ENCODE peak calls at places on chromosomes 1 and 21, in seven cellular contexts. O is NCI-H446 treated with DMSO at 0.1 percent for 48 hours; F is DND-41; S is occipital lobe; W is stimulated activated effector memory CD8-positive, alpha-beta T cell treated with anti-CD3 and anti-CD28 coated beads, Interleukin-12 subunit alpha, Interleukin-12 subunit beta, amount 100 ng/mL, for 72 hours; H is NCI-H1092; A is naive thymus-derived CD8-positive, alpha-beta T cell. I is an unnamed sample.

GRCh38 chr1:111219466-111220286 is 7.8 kb upstream of the CHI3L2 start:
- DNase-seq in O (no peak), F (peak; percentile 53), S (peak; percentile 5), W (peak; percentile 62), H (no peak), A (no peak), I (no peak)

GRCh38 chr1:29120955-29121485 is 2.7 kb downstream of the TMEM200B start:
- DNase-seq in O (no peak), F (no peak), S (no peak), W (peak; percentile 80), H (no peak), A (peak; percentile 69), I (peak; percentile 82)

GRCh38 chr1:90371106-90371813 is 345.8 kb downstream of the BARHL2 start:
- DNase-seq in O (no peak), F (peak; percentile 49), S (no peak), W (no peak), H (no peak), A (no peak), I (no peak)

GRCh38 chr1:2003564-2004131 is at the start of gene CFAP74:
- DNase-seq in O (no peak), F (no peak), S (peak; percentile 45), W (no peak), H (no peak), A (no peak), I (no peak)

GRCh38 chr21:29080454-29080930 is 7.0 kb upstream of the CCT8 start:
- DNase-seq in O (no peak), F (no peak), S (no peak), W (no peak), H (no peak), A (peak; percentile 31), I (no peak)

GRCh38 chr1:205452364-205452763 is 3.5 kb downstream of the BLACAT1 start:
- DNase-seq in O (no peak), F (no peak), S (no peak), W (no peak), H (no peak), A (no peak), I (no peak)

GRCh38 chr1:228668553-228669400 is 66.5 kb upstream of the RHOU start:
- DNase-seq in O (no peak), F (no peak), S (no peak), W (no peak), H (peak; percentile 13), A (no peak), I (no peak)

GRCh38 chr1:163035791-163036249 is 33.3 kb upstream of the RGS4 start:
- DNase-seq in O (no peak), F (no peak), S (no peak), W (no peak), H (peak; percentile 16), A (no peak), I (no peak)

GRCh38 chr1:51768971-51769601 is 109.4 kb downstream of the NRDC start:
- DNase-seq in O (peak; percentile 40), F (peak; percentile 33), S (peak; percentile 8), W (no peak), H (no peak), A (peak; percentile 47), I (peak; percentile 31)

GRCh38 chr1:84069236-84069845 is 70.4 kb upstream of the TTLL7 start:
- DNase-seq in O (no peak), F (no peak), S (no peak), W (no peak), H (no peak), A (no peak), I (no peak)

GRCh38 chr1:208437416-208437815 is 193.2 kb upstream of the PLXNA2 start:
- DNase-seq in O (no peak), F (no peak), S (no peak), W (no peak), H (no peak), A (no peak), I (no peak)

GRCh38 chr1:2000432-2000831 is 3.2 kb downstream of the CFAP74 start:
- DNase-seq in O (no peak), F (no peak), S (no peak), W (no peak), H (no peak), A (no peak), I (no peak)

GRCh38 chr1:158124034-158124433 is 56.7 kb upstream of the CD1D start:
- DNase-seq in O (no peak), F (no peak), S (no peak), W (no peak), H (no peak), A (no peak), I (no peak)

GRCh38 chr1:228198977-228199590 is 8.8 kb upstream of the OBSCN start:
- DNase-seq in O (no peak), F (no peak), S (no peak), W (no peak), H (no peak), A (no peak), I (no peak)

GRCh38 chr1:32954183-32954582 is 10.4 kb downstream of the RNF19B start:
- DNase-seq in O (no peak), F (no peak), S (no peak), W (no peak), H (no peak), A (no peak), I (no peak)

GRCh38 chr1:184851822-184852746 is 97.4 kb upstream of the EDEM3 start:
- DNase-seq in O (no peak), F (no peak), S (no peak), W (no peak), H (no peak), A (no peak), I (no peak)

GRCh38 chr1:39387452-39387851 is 104.0 kb upstream of the BMP8A start:
- DNase-seq in O (no peak), F (no peak), S (no peak), W (no peak), H (no peak), A (no peak), I (no peak)

GRCh38 chr1:169782596-169782995 is 12.1 kb downstream of the METTL18 start:
- DNase-seq in O (no peak), F (no peak), S (no peak), W (no peak), H (no peak), A (no peak), I (no peak)

GRCh38 chr1:230863449-230863848 is 4.9 kb downstream of the C1orf198 start:
- DNase-seq in O (no peak), F (no peak), S (no peak), W (no peak), H (no peak), A (no peak), I (no peak)

GRCh38 chr1:31708324-31708723 is 4.5 kb upstream of the COL16A1 start:
- DNase-seq in O (no peak), F (no peak), S (no peak), W (no peak), H (no peak), A (no peak), I (no peak)

GRCh38 chr21:14321042-14321441 is 61.9 kb downstream of the HSPA13 start:
- DNase-seq in O (no peak), F (no peak), S (no peak), W (no peak), H (no peak), A (no peak), I (no peak)

GRCh38 chr1:19435851-19436465 is 49.4 kb downstream of the CAPZB start:
- DNase-seq in O (no peak), F (no peak), S (no peak), W (no peak), H (no peak), A (no peak), I (no peak)

GRCh38 chr1:93988634-93989350 is 79.6 kb upstream of the GCLM start:
- DNase-seq in O (no peak), F (no peak), S (no peak), W (no peak), H (no peak), A (no peak), I (no peak)

GRCh38 chr1:160210563-160210962 is 5.4 kb downstream of the PEA15 start:
- DNase-seq in O (no peak), F (no peak), S (no peak), W (no peak), H (no peak), A (no peak), I (no peak)

GRCh38 chr1:204408074-204408507 is 3.5 kb downstream of the PPP1R15B start:
- DNase-seq in O (peak; percentile 18), F (peak; percentile 62), S (no peak), W (no peak), H (no peak), A (peak; percentile 37), I (no peak)

GRCh38 chr1:89761901-89762300 is 58.9 kb upstream of the LRRC8D start:
- DNase-seq in O (no peak), F (no peak), S (no peak), W (no peak), H (no peak), A (no peak), I (no peak)

GRCh38 chr1:3618904-3619671 is 5.7 kb upstream of the TPRG1L start:
- DNase-seq in O (peak; percentile 36), F (peak; percentile 73), S (peak; percentile 49), W (peak; percentile 87), H (peak; percentile 33), A (peak; percentile 82), I (peak; percentile 74)

GRCh38 chr1:96918406-96918805 is 196.8 kb downstream of the PTBP2 start:
- DNase-seq in O (no peak), F (no peak), S (no peak), W (no peak), H (no peak), A (no peak), I (no peak)

I was measured in GM12891.